ENCODE peak calls at places on chromosomes 16 and 17, in six cellular contexts. P is PC-9, A is body of pancreas, M is prostate gland, H is uterus, W is spleen. L is an unnamed sample.

GRCh38 chr17:74429604-74430384 is 2.1 kb upstream of the GPRC5C start:
- DNase-seq in P (no peak), A (peak), M (peak), H (no peak), W (no peak), L (no peak)

GRCh38 chr16:67562526-67562917 is at the start of gene CTCF:
- DNase-seq in P (no peak), A (peak), M (peak), H (peak), W (peak), L (no peak)

GRCh38 chr17:44801880-44802279 is 28.2 kb downstream of the GJC1 start:
- DNase-seq in P (no peak), A (no peak), M (no peak), H (no peak), W (no peak), L (no peak)

GRCh38 chr16:73028263-73028662 is 19.7 kb downstream of the ZFHX3 start:
- DNase-seq in P (no peak), A (peak), M (no peak), H (no peak), W (no peak), L (peak)

GRCh38 chr16:101586-101985 is 23.6 kb downstream of the MPG start:
- DNase-seq in P (no peak), A (no peak), M (no peak), H (no peak), W (no peak), L (peak)

GRCh38 chr17:12982224-12982623 is 35.6 kb downstream of the ELAC2 start:
- DNase-seq in P (no peak), A (no peak), M (no peak), H (no peak), W (no peak), L (no peak)

GRCh38 chr16:66273644-66274334 is 92.7 kb upstream of the CDH5 start:
- DNase-seq in P (no peak), A (no peak), M (no peak), H (no peak), W (no peak), L (peak)

GRCh38 chr17:40779181-40779909 is 3.0 kb downstream of the KRT27 start:
- DNase-seq in P (no peak), A (no peak), M (no peak), H (no peak), W (no peak), L (no peak)

GRCh38 chr17:59007995-59008394 is 98.7 kb downstream of the TRIM37 start:
- DNase-seq in P (no peak), A (no peak), M (no peak), H (no peak), W (no peak), L (no peak)

GRCh38 chr16:71456801-71457200 is 5.2 kb downstream of the ZNF23 start:
- DNase-seq in P (no peak), A (no peak), M (peak), H (no peak), W (no peak), L (no peak)

GRCh38 chr16:71461686-71462648 is at the start of gene ZNF23:
- DNase-seq in P (peak), A (peak), M (peak), H (peak), W (peak), L (peak)

GRCh38 chr16:71459510-71459909 is 2.5 kb downstream of the ZNF23 start:
- DNase-seq in P (no peak), A (no peak), M (no peak), H (no peak), W (no peak), L (no peak)

GRCh38 chr16:71460246-71460645 is 1.8 kb downstream of the ZNF23 start:
- DNase-seq in P (no peak), A (no peak), M (no peak), H (no peak), W (no peak), L (no peak)
- H3K4me3 ChIP-seq in P (no peak), A (no peak), M (no peak), H (no peak), W (no peak), L (no peak)

DNA sequence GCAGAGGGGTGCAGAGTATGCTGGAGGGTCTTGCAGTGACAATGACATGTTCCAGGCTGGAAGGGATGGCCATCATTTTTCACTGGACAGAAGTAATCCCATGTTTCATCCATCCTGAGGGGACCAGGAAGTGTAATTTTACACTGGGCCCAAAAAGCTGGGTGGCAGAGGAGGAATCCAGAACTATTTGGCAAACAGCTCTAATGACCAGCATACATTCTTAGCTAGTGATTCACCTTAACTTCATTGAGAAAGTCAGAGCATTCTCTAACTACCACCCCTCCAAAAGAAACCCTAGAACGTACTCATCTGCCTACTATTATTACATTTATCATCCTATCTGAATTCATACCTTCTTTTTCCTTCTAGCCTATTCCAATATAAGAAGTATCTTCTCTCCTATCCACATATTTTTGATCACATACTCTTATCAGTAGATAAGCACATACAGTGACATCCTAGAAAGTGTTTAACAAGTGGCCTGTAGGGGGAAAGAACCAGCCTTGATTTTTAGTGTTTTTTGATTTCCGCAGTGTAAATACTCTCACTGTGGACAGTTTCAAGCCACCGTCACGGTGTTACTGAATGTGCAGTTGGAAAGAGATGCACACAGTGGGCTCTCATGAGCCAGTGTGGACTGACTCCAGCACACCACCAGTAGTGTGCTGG is 118.1 kb downstream of the FTO start:
- DNase-seq in P (peak), A (no peak), M (no peak), H (no peak), W (no peak), L (no peak)
- TF ChIP-seq CTCF in P (no peak), A (peak), M (no peak), H (no peak), W (no peak), L (no peak)

GRCh38 chr16:14565688-14566025 is 64.4 kb downstream of the PARN start:
- DNase-seq in P (no peak), A (no peak), M (no peak), H (no peak), W (no peak), L (no peak)

GRCh38 chr16:14564323-14564722 is 65.7 kb downstream of the PARN start:
- DNase-seq in P (peak), A (peak), M (no peak), H (no peak), W (no peak), L (no peak)

GRCh38 chr16:14564881-14565687 is 65.0 kb downstream of the PARN start:
- DNase-seq in P (peak), A (no peak), M (peak), H (no peak), W (no peak), L (no peak)

GRCh38 chr16:14560523-14560922 is 69.5 kb downstream of the PARN start:
- DNase-seq in P (no peak), A (no peak), M (peak), H (no peak), W (no peak), L (no peak)

GRCh38 chr16:14562691-14563491 is 67.2 kb downstream of the PARN start:
- DNase-seq in P (no peak), A (peak), M (peak), H (no peak), W (no peak), L (no peak)
- H3K27ac ChIP-seq in P (no peak), A (peak), M (no peak), H (no peak), W (no peak), L (no peak)

GRCh38 chr17:35286120-35286781 is 43.4 kb downstream of the SLFN5 start:
- DNase-seq in P (no peak), A (no peak), M (no peak), H (no peak), W (no peak), L (no peak)
- H3K4me3 ChIP-seq in P (no peak), A (no peak), M (no peak), H (no peak), W (no peak), L (no peak)

GRCh38 chr17:71304498-71305158 is 816.2 kb upstream of the SOX9 start:
- DNase-seq in P (no peak), A (no peak), M (no peak), H (no peak), W (no peak), L (no peak)
- TF ChIP-seq CTCF in P (no peak), A (no peak), M (no peak), H (no peak), W (no peak), L (no peak)

GRCh38 chr16:79009911-79010310 is 590.6 kb downstream of the MAF start:
- DNase-seq in P (no peak), A (no peak), M (no peak), H (no peak), W (no peak), L (no peak)

GRCh38 chr16:79008869-79009179 is 591.7 kb downstream of the MAF start:
- DNase-seq in P (no peak), A (no peak), M (no peak), H (no peak), W (no peak), L (no peak)

GRCh38 chr16:79006762-79007161 is 593.8 kb downstream of the MAF start:
- DNase-seq in P (no peak), A (no peak), M (no peak), H (no peak), W (no peak), L (no peak)

GRCh38 chr16:79007614-79008013 is 592.9 kb downstream of the MAF start:
- DNase-seq in P (peak), A (no peak), M (no peak), H (no peak), W (no peak), L (no peak)

DNA sequence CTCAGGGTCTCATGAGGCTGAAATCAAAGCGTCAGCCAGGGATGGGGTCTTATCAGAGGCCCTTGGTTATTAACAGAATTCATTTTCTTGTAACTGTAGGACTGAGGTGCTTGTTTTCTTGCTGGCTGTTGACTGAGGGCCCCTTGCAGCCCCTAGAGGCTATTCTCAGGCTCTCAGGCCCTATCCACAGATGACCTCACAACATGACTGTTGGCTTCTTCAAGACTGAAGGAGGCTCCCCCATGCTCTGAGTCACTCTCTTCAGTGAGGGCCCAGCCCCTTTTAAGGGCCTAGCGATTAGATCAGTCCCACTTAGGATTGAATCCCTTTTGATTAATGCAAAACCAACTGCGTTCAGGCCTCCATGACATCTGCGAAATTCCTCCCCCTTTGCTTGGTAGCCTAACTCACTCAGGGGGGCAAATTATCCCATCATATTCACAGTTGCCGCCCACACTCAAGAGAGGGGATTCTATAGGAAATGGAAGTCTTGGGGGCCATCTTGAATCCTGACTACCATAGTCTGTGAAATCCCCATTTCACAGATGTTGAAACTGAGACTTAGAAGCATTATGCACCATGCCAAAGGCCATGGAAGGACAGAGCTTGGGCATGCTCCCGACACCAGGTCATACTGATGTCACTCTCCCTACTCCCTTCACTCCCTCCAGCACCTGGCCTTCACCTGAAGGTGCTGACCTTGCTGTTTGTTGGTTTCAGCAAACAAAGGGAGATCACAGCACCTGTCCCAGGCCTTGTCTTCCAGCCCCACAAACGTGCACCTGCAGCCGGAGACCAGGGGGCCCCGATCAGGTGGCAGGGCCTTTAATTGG is 592.3 kb downstream of the MAF start:
- DNase-seq in P (peak), A (no peak), M (no peak), H (no peak), W (no peak), L (no peak)
- H3K27ac ChIP-seq in P (peak), A (no peak), M (no peak), H (no peak), W (no peak), L (no peak)

L was measured in coronary artery.